ENCODE peak calls at places on chromosomes 4 and X, in six cellular contexts. One of them, this sample, is unnamed.

GRCh38 chrX:41824551-41824950 is 98.8 kb downstream of the CASK start:
- DNase-seq in IMR-90: peak
- DNase-seq in neuronal stem cell: no peak
- DNase-seq in H9: no peak
- DNase-seq in trophoblast cell: no peak
- DNase-seq in H1: no peak
- DNase-seq in this sample: peak

GRCh38 chr4:43757147-43757546 is 691.5 kb downstream of the KCTD8 start:
- DNase-seq in IMR-90: no peak
- DNase-seq in neuronal stem cell: no peak
- DNase-seq in H9: peak
- DNase-seq in trophoblast cell: peak
- DNase-seq in H1: peak
- DNase-seq in this sample: no peak

GRCh38 chr4:183443609-183444148 is 757 bp upstream of the CDKN2AIP start:
- DNase-seq in IMR-90: peak
- DNase-seq in neuronal stem cell: no peak
- DNase-seq in H9: peak
- DNase-seq in trophoblast cell: peak
- DNase-seq in H1: peak
- DNase-seq in this sample: no peak

GRCh38 chr4:56723201-56723605 is 42.1 kb upstream of the HOPX start:
- DNase-seq in IMR-90: no peak
- DNase-seq in neuronal stem cell: no peak
- DNase-seq in H9: no peak
- DNase-seq in trophoblast cell: no peak
- DNase-seq in H1: no peak
- DNase-seq in this sample: no peak

GRCh38 chrX:153667931-153668396 is 5.6 kb downstream of the PNCK start:
- DNase-seq in IMR-90: peak
- DNase-seq in neuronal stem cell: no peak
- DNase-seq in H9: peak
- DNase-seq in trophoblast cell: peak
- DNase-seq in H1: no peak
- DNase-seq in this sample: peak

GRCh38 chrX:136541294-136541693 is 9.3 kb downstream of the VGLL1 start:
- DNase-seq in IMR-90: no peak
- DNase-seq in neuronal stem cell: no peak
- DNase-seq in H9: no peak
- DNase-seq in trophoblast cell: peak
- DNase-seq in H1: no peak
- DNase-seq in this sample: no peak

GRCh38 chr4:7336067-7336569 is 98.6 kb downstream of the PSAPL1 start:
- DNase-seq in IMR-90: no peak
- DNase-seq in neuronal stem cell: no peak
- DNase-seq in H9: no peak
- DNase-seq in trophoblast cell: no peak
- DNase-seq in H1: no peak
- DNase-seq in this sample: no peak

GRCh38 chr4:71559957-71560541 is 221.2 kb downstream of the SLC4A4 start:
- DNase-seq in IMR-90: peak
- DNase-seq in neuronal stem cell: no peak
- DNase-seq in H9: no peak
- DNase-seq in trophoblast cell: no peak
- DNase-seq in H1: no peak
- DNase-seq in this sample: peak

GRCh38 chr4:80806472-80806871 is 224.0 kb upstream of the BMP3 start:
- DNase-seq in IMR-90: no peak
- DNase-seq in neuronal stem cell: no peak
- DNase-seq in H9: no peak
- DNase-seq in trophoblast cell: no peak
- DNase-seq in H1: no peak
- DNase-seq in this sample: no peak

GRCh38 chr4:189792819-189793618 is 147.7 kb upstream of the FRG1 start:
- DNase-seq in IMR-90: peak
- DNase-seq in neuronal stem cell: peak
- DNase-seq in H9: peak
- DNase-seq in trophoblast cell: peak
- DNase-seq in H1: peak
- DNase-seq in this sample: peak

GRCh38 chrX:73262991-73263390 is 48.3 kb upstream of the NAP1L2 start:
- DNase-seq in IMR-90: no peak
- DNase-seq in neuronal stem cell: no peak
- DNase-seq in H9: no peak
- DNase-seq in trophoblast cell: peak
- DNase-seq in H1: no peak
- DNase-seq in this sample: no peak

GRCh38 chrX:128800138-128800537 is 723.2 kb downstream of the SMARCA1 start:
- DNase-seq in IMR-90: no peak
- DNase-seq in neuronal stem cell: no peak
- DNase-seq in H9: no peak
- DNase-seq in trophoblast cell: no peak
- DNase-seq in H1: no peak
- DNase-seq in this sample: no peak

GRCh38 chrX:32530802-32531403 is 680.4 kb downstream of the DMD start:
- DNase-seq in IMR-90: peak
- DNase-seq in neuronal stem cell: peak
- DNase-seq in H9: no peak
- DNase-seq in trophoblast cell: peak
- DNase-seq in H1: no peak
- DNase-seq in this sample: peak

GRCh38 chrX:55451626-55451989 is 319 bp upstream of the MAGEH1 start:
- DNase-seq in IMR-90: no peak
- DNase-seq in neuronal stem cell: no peak
- DNase-seq in H9: no peak
- DNase-seq in trophoblast cell: no peak
- DNase-seq in H1: no peak
- DNase-seq in this sample: no peak

GRCh38 chrX:71098302-71098701 is 2.7 kb downstream of the FOXO4 start:
- DNase-seq in IMR-90: peak
- DNase-seq in neuronal stem cell: no peak
- DNase-seq in H9: no peak
- DNase-seq in trophoblast cell: peak
- DNase-seq in H1: no peak
- DNase-seq in this sample: peak

GRCh38 chrX:19566359-19567141 is 51.2 kb upstream of the MAP3K15 start:
- DNase-seq in IMR-90: peak
- DNase-seq in neuronal stem cell: no peak
- DNase-seq in H9: no peak
- DNase-seq in trophoblast cell: no peak
- DNase-seq in H1: no peak
- DNase-seq in this sample: peak

GRCh38 chr4:120139392-120139791 is 72.7 kb upstream of the MAD2L1 start:
- DNase-seq in IMR-90: peak
- DNase-seq in neuronal stem cell: no peak
- DNase-seq in H9: no peak
- DNase-seq in trophoblast cell: no peak
- DNase-seq in H1: no peak
- DNase-seq in this sample: peak

GRCh38 chr4:107247738-107248137 is 211.6 kb upstream of the DKK2 start:
- DNase-seq in IMR-90: no peak
- DNase-seq in neuronal stem cell: no peak
- DNase-seq in H9: no peak
- DNase-seq in trophoblast cell: no peak
- DNase-seq in H1: no peak
- DNase-seq in this sample: peak

GRCh38 chr4:31141141-31141811 is 421.1 kb downstream of the PCDH7 start:
- DNase-seq in IMR-90: no peak
- DNase-seq in neuronal stem cell: no peak
- DNase-seq in H9: no peak
- DNase-seq in trophoblast cell: no peak
- DNase-seq in H1: no peak
- DNase-seq in this sample: no peak

GRCh38 chrX:15497865-15498264 is 2.7 kb upstream of the BMX start:
- DNase-seq in IMR-90: peak
- DNase-seq in neuronal stem cell: peak
- DNase-seq in H9: peak
- DNase-seq in trophoblast cell: peak
- DNase-seq in H1: no peak
- DNase-seq in this sample: peak

GRCh38 chr4:18248611-18249010 is 227.1 kb upstream of the LCORL start:
- DNase-seq in IMR-90: no peak
- DNase-seq in neuronal stem cell: no peak
- DNase-seq in H9: no peak
- DNase-seq in trophoblast cell: no peak
- DNase-seq in H1: no peak
- DNase-seq in this sample: no peak

GRCh38 chr4:833156-833555 is 7.2 kb upstream of the CPLX1 start:
- DNase-seq in IMR-90: no peak
- DNase-seq in neuronal stem cell: no peak
- DNase-seq in H9: no peak
- DNase-seq in trophoblast cell: no peak
- DNase-seq in H1: no peak
- DNase-seq in this sample: no peak

GRCh38 chrX:13212191-13212651 is 107.6 kb downstream of the ATXN3L start:
- DNase-seq in IMR-90: peak
- DNase-seq in neuronal stem cell: no peak
- DNase-seq in H9: no peak
- DNase-seq in trophoblast cell: no peak
- DNase-seq in H1: no peak
- DNase-seq in this sample: peak

GRCh38 chr4:189117426-189117825 is 823.2 kb upstream of the FRG1 start:
- DNase-seq in IMR-90: peak
- DNase-seq in neuronal stem cell: no peak
- DNase-seq in H9: peak
- DNase-seq in trophoblast cell: no peak
- DNase-seq in H1: no peak
- DNase-seq in this sample: peak

GRCh38 chr4:89129080-89129640 is 17.8 kb downstream of the TIGD2 start:
- DNase-seq in IMR-90: peak
- DNase-seq in neuronal stem cell: no peak
- DNase-seq in H9: no peak
- DNase-seq in trophoblast cell: no peak
- DNase-seq in H1: no peak
- DNase-seq in this sample: peak

GRCh38 chr4:111639876-111640275 is 505.4 kb upstream of the FAM241A start:
- DNase-seq in IMR-90: peak
- DNase-seq in neuronal stem cell: no peak
- DNase-seq in H9: no peak
- DNase-seq in trophoblast cell: no peak
- DNase-seq in H1: no peak
- DNase-seq in this sample: peak

GRCh38 chr4:53712326-53712725 is 121.0 kb upstream of the LNX1 start:
- DNase-seq in IMR-90: no peak
- DNase-seq in neuronal stem cell: no peak
- DNase-seq in H9: no peak
- DNase-seq in trophoblast cell: no peak
- DNase-seq in H1: no peak
- DNase-seq in this sample: no peak
- H3K23ac ChIP-seq in IMR-90: no peak
- H3K23ac ChIP-seq in neuronal stem cell: no peak
- H3K23ac ChIP-seq in H9: no peak
- H3K23ac ChIP-seq in trophoblast cell: no peak
- H3K23ac ChIP-seq in H1: no peak
- H3K23ac ChIP-seq in this sample: no peak

GRCh38 chr4:6200922-6201362 is 593 bp upstream of the JAKMIP1 start:
- DNase-seq in IMR-90: no peak
- DNase-seq in neuronal stem cell: no peak
- DNase-seq in H9: no peak
- DNase-seq in trophoblast cell: no peak
- DNase-seq in H1: no peak
- DNase-seq in this sample: no peak

GRCh38 chr4:6198278-6198677 is 2.1 kb downstream of the JAKMIP1 start:
- DNase-seq in IMR-90: no peak
- DNase-seq in neuronal stem cell: no peak
- DNase-seq in H9: no peak
- DNase-seq in trophoblast cell: no peak
- DNase-seq in H1: no peak
- DNase-seq in this sample: no peak

GRCh38 chr4:6198768-6199343 is 1.5 kb downstream of the JAKMIP1 start:
- DNase-seq in IMR-90: no peak
- DNase-seq in neuronal stem cell: peak
- DNase-seq in H9: peak
- DNase-seq in trophoblast cell: no peak
- DNase-seq in H1: peak
- DNase-seq in this sample: peak

GRCh38 chr4:6200011-6200921 is at the start of gene JAKMIP1:
- DNase-seq in IMR-90: peak
- DNase-seq in neuronal stem cell: peak
- DNase-seq in H9: peak
- DNase-seq in trophoblast cell: peak
- DNase-seq in H1: no peak
- DNase-seq in this sample: peak

GRCh38 chr4:6199344-6199921 is 916 bp downstream of the JAKMIP1 start:
- DNase-seq in IMR-90: no peak
- DNase-seq in neuronal stem cell: no peak
- DNase-seq in H9: no peak
- DNase-seq in trophoblast cell: no peak
- DNase-seq in H1: no peak
- DNase-seq in this sample: no peak
- H3K4me2 ChIP-seq in IMR-90: no peak
- H3K4me2 ChIP-seq in neuronal stem cell: peak
- H3K4me2 ChIP-seq in H9: peak
- H3K4me2 ChIP-seq in trophoblast cell: peak
- H3K4me2 ChIP-seq in H1: peak
- H3K4me2 ChIP-seq in this sample: no peak

DNA sequence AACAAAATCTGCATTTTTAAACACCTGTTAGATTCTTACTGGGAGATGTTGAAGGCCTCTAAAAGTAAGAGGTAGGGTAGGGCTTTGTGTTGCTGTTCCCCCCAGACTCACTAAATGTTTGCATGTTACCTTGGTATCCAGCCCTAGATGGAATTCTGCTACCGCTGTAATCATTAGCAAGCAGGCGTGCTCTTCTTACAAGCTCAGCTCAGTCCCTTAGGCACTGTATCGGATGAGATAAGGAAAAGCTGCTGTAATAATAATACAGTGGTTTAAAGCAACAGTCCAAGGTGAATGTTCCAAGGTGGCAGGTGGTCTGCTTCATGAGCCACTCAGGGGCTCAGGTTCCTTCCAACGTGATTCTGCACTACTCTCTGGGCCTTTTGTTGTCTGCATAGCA is 46.2 kb downstream of the COQ2 start:
- DNase-seq in IMR-90: no peak
- DNase-seq in neuronal stem cell: no peak
- DNase-seq in H9: no peak
- DNase-seq in trophoblast cell: peak
- DNase-seq in H1: no peak
- DNase-seq in this sample: no peak
- H4K91ac ChIP-seq in IMR-90: no peak
- H4K91ac ChIP-seq in neuronal stem cell: no peak
- H4K91ac ChIP-seq in H9: no peak
- H4K91ac ChIP-seq in trophoblast cell: no peak
- H4K91ac ChIP-seq in H1: no peak
- H4K91ac ChIP-seq in this sample: no peak

DNA sequence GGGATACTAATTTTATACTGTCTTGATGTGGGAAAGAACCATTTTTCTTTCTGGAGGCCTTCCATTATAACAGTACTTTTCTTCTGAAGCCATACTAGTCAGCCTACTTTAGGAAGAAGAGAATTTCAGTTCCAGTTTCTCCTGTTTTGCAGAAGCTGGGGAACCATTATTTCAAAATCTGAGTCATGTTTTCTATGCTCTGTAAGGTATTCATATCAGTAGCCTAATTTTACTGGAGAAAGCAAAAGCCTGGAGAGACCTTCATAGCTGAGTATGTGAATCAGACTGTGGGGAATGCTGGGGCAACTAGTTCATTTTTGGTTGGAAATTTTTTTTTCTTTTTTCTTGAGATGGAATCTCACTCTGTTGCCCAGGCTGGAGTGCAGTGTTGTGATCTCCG is 22.4 kb downstream of the AFF1 start:
- DNase-seq in IMR-90: peak
- DNase-seq in neuronal stem cell: no peak
- DNase-seq in H9: no peak
- DNase-seq in trophoblast cell: peak
- DNase-seq in H1: no peak
- DNase-seq in this sample: peak
- H3K23ac ChIP-seq in IMR-90: no peak
- H3K23ac ChIP-seq in neuronal stem cell: no peak
- H3K23ac ChIP-seq in H9: no peak
- H3K23ac ChIP-seq in trophoblast cell: no peak
- H3K23ac ChIP-seq in H1: no peak
- H3K23ac ChIP-seq in this sample: no peak

This sample was measured in mesenchymal stem cell.